ENCODE peak calls at places on chromosome 20, in ten cellular contexts. N, F, J, K, R, Z, Y, X, P and B are unnamed samples.

GRCh38 chr20:8043687-8044278 is 24.2 kb upstream of the TMX4 start:
- DNase-seq in Z (no peak), K (no peak), R (peak; percentile 44), P (peak; percentile 60), F (peak; percentile 42), Y (peak; percentile 81), N (no peak), J (peak; percentile 84), X (peak; percentile 45), B (no peak)

GRCh38 chr20:54474866-54475265 is 527 bp upstream of the DOK5 start:
- DNase-seq in J (peak; percentile 36), N (no peak), P (no peak), R (no peak), K (peak; percentile 53), Y (no peak), F (no peak), X (no peak), Z (no peak), B (no peak)

GRCh38 chr20:40781340-40781916 is 92.4 kb upstream of the MAFB start:
- DNase-seq in F (no peak), Y (no peak), Z (no peak), R (peak; percentile 42), J (no peak), K (no peak), N (no peak), P (no peak), X (no peak), B (no peak)

GRCh38 chr20:9051508-9051907 is 17.4 kb upstream of the PLCB4 start:
- DNase-seq in Y (peak; percentile 43), N (no peak), J (no peak), P (peak; percentile 86), K (no peak), R (no peak), Z (no peak), F (peak; percentile 30), X (peak; percentile 32), B (no peak)

GRCh38 chr20:35954907-35955251 is 577 bp upstream of the SCAND1 start:
- DNase-seq in X (no peak), P (no peak), Y (peak; percentile 58), Z (no peak), N (no peak), J (no peak), K (no peak), F (no peak), R (no peak), B (no peak)

GRCh38 chr20:20373046-20373706 is 5.3 kb downstream of the INSM1 start:
- DNase-seq in K (no peak), Y (no peak), X (no peak), Z (no peak), N (no peak), P (no peak), R (no peak), F (no peak), J (no peak), B (no peak)

GRCh38 chr20:40739841-40740240 is 50.8 kb upstream of the MAFB start:
- DNase-seq in J (no peak), N (no peak), F (no peak), K (no peak), Z (no peak), X (no peak), Y (no peak), P (no peak), R (no peak), B (no peak)

GRCh38 chr20:19015326-19015725 is 197.1 kb upstream of the SLC24A3 start:
- DNase-seq in X (no peak), J (no peak), Z (no peak), Y (no peak), K (no peak), N (peak; percentile 73), R (no peak), P (no peak), F (no peak), B (no peak)

GRCh38 chr20:60249436-60249835 is 291.2 kb downstream of the CDH26 start:
- DNase-seq in Z (no peak), J (no peak), K (no peak), X (no peak), F (peak; percentile 52), Y (no peak), R (no peak), P (no peak), N (no peak), B (no peak)

GRCh38 chr20:24697411-24697810 is 228.0 kb downstream of the SYNDIG1 start:
- DNase-seq in F (no peak), X (no peak), J (no peak), K (peak; percentile 60), P (no peak), Y (no peak), N (peak; percentile 17), Z (no peak), R (no peak), B (no peak)

GRCh38 chr20:44648579-44648978 is 2.9 kb downstream of the ADA start:
- DNase-seq in P (no peak), Z (no peak), R (no peak), X (no peak), Y (peak; percentile 35), K (no peak), F (no peak), N (no peak), J (peak; percentile 76), B (no peak)

GRCh38 chr20:7346562-7346961 is 579.1 kb downstream of the BMP2 start:
- DNase-seq in N (no peak), R (no peak), K (no peak), P (no peak), J (no peak), F (no peak), Z (no peak), X (no peak), Y (no peak), B (no peak)

GRCh38 chr20:36866681-36867485 is 9.1 kb upstream of the TLDC2 start:
- DNase-seq in X (no peak), R (no peak), Y (no peak), Z (no peak), J (no peak), F (no peak), P (no peak), N (no peak), K (no peak), B (no peak)

GRCh38 chr20:45998761-45999160 is 9.9 kb upstream of the MMP9 start:
- DNase-seq in P (no peak), F (no peak), K (no peak), X (no peak), Y (no peak), R (no peak), Z (no peak), J (no peak), N (peak; percentile 58), B (no peak)

GRCh38 chr20:50813801-50814200 is 18.9 kb downstream of the BCAS4 start:
- DNase-seq in P (no peak), Z (no peak), F (no peak), K (no peak), X (no peak), R (no peak), J (no peak), N (no peak), Y (no peak), B (no peak)

GRCh38 chr20:38275815-38276550 is 15.4 kb upstream of the KIAA1755 start:
- DNase-seq in K (no peak), Z (no peak), F (peak; percentile 18), Y (peak; percentile 43), X (peak; percentile 12), N (peak; percentile 46), J (no peak), P (no peak), R (no peak), B (no peak)

GRCh38 chr20:25087186-25087929 is 5.4 kb upstream of the VSX1 start:
- DNase-seq in Z (no peak), P (no peak), Y (no peak), R (no peak), N (no peak), K (peak; percentile 1), J (no peak), F (no peak), X (no peak), B (no peak)

GRCh38 chr20:31806564-31807355 is 12.4 kb upstream of the MYLK2 start:
- DNase-seq in Y (no peak), Z (no peak), F (no peak), N (no peak), K (no peak), X (no peak), P (no peak), R (no peak), J (no peak), B (no peak)
- H3K27ac ChIP-seq in Y (no peak overlapping the region), Z (no peak overlapping the region), F (no peak overlapping the region), N (no peak overlapping the region), K (no peak overlapping the region), X (no peak overlapping the region), P (no peak overlapping the region), R (no peak overlapping the region), J (no peak overlapping the region), B (no peak overlapping the region)

GRCh38 chr20:3165473-3166337 is 6.0 kb upstream of the FASTKD5 start:
- DNase-seq in K (no peak), J (no peak), Z (peak; percentile 59), N (peak; percentile 87), P (no peak), X (no peak), F (no peak), R (no peak), Y (no peak), B (no peak)
- TF ChIP-seq POLR2AphosphoS5 in K (no peak), J (no peak), Z (no peak), N (no peak), P (no peak), X (no peak), F (no peak), R (no peak), Y (no peak), B (no peak)

GRCh38 chr20:64038252-64038578 is 2.2 kb downstream of the C20orf204 start:
- DNase-seq in Z (no peak), X (no peak), Y (no peak), J (peak; percentile 40), R (no peak), N (no peak), P (peak; percentile 13), K (no peak), F (no peak), B (no peak)
- H3K27ac ChIP-seq in Z (peak overlapping the region; percentile 57), X (no peak overlapping the region), Y (no peak overlapping the region), J (no peak overlapping the region), R (no peak overlapping the region), N (peak overlapping the region; percentile 58), P (peak overlapping the region; percentile 92), K (no peak overlapping the region), F (no peak overlapping the region), B (no peak overlapping the region)

GRCh38 chr20:49319204-49319809 is 41.5 kb upstream of the ZNFX1 start:
- DNase-seq in X (peak; percentile 71), N (no peak), Z (no peak), J (peak; percentile 18), Y (no peak), P (no peak), R (no peak), K (no peak), F (no peak), B (no peak)

GRCh38 chr20:49325981-49326380 is 48.1 kb upstream of the ZNFX1 start:
- DNase-seq in K (no peak), Y (no peak), N (no peak), F (no peak), P (no peak), R (no peak), X (no peak), Z (no peak), J (no peak), B (no peak)

GRCh38 chr20:49324306-49324705 is 46.4 kb upstream of the ZNFX1 start:
- DNase-seq in J (no peak), N (no peak), X (no peak), P (no peak), F (no peak), R (no peak), Y (no peak), K (no peak), Z (no peak), B (no peak)

GRCh38 chr20:49320460-49320859 is 42.6 kb upstream of the ZNFX1 start:
- DNase-seq in R (peak; percentile 55), F (no peak), K (no peak), Z (no peak), J (peak; percentile 91), N (no peak), Y (peak; percentile 47), P (peak; percentile 50), X (peak; percentile 41), B (no peak)

GRCh38 chr20:49323622-49324238 is 45.9 kb upstream of the ZNFX1 start:
- DNase-seq in K (no peak), X (peak; percentile 72), F (no peak), P (peak; percentile 34), Z (no peak), N (no peak), Y (peak; percentile 52), J (peak; percentile 69), R (peak; percentile 41), B (no peak)
- TF ChIP-seq POLR2AphosphoS5 in K (peak; percentile 27), X (no peak), F (no peak), P (no peak), Z (no peak), N (no peak), Y (no peak), J (no peak), R (no peak), B (no peak)